ENCODE peak calls at places on chromosomes 16 and 17, in four cellular contexts. One of them, this sample, is unnamed.

GRCh38 chr16:87056551-87056950 is 260.6 kb downstream of the C16orf95 start:
- DNase-seq in SK-N-SH: no peak
- DNase-seq in HCT116: no peak
- DNase-seq in H1: no peak
- DNase-seq in this sample: no peak

GRCh38 chr17:5703736-5704135 is 119.4 kb upstream of the NLRP1 start:
- DNase-seq in SK-N-SH: no peak
- DNase-seq in HCT116: no peak
- DNase-seq in H1: no peak
- DNase-seq in this sample: peak

GRCh38 chr16:63623551-63624039 is 1498.3 kb downstream of the CDH11 start:
- DNase-seq in SK-N-SH: no peak
- DNase-seq in HCT116: no peak
- DNase-seq in H1: no peak
- DNase-seq in this sample: no peak

GRCh38 chr17:45277992-45278391 is 16.1 kb upstream of the SPATA32 start:
- DNase-seq in SK-N-SH: no peak
- DNase-seq in HCT116: no peak
- DNase-seq in H1: no peak
- DNase-seq in this sample: no peak

GRCh38 chr16:82954224-82954929 is 327.6 kb downstream of the CDH13 start:
- DNase-seq in SK-N-SH: no peak
- DNase-seq in HCT116: no peak
- DNase-seq in H1: no peak
- DNase-seq in this sample: no peak

GRCh38 chr16:56041556-56042140 is 149.6 kb upstream of the GNAO1 start:
- DNase-seq in SK-N-SH: peak
- DNase-seq in HCT116: peak
- DNase-seq in H1: peak
- DNase-seq in this sample: peak

GRCh38 chr16:57208926-57209325 is 22.8 kb downstream of the RSPRY1 start:
- DNase-seq in SK-N-SH: no peak
- DNase-seq in HCT116: no peak
- DNase-seq in H1: no peak
- DNase-seq in this sample: no peak

GRCh38 chr17:1808649-1809048 is 21.1 kb downstream of the SMYD4 start:
- DNase-seq in SK-N-SH: no peak
- DNase-seq in HCT116: no peak
- DNase-seq in H1: no peak
- DNase-seq in this sample: no peak

GRCh38 chr16:30941600-30942420 is 7.1 kb upstream of the ORAI3 start:
- DNase-seq in SK-N-SH: peak
- DNase-seq in HCT116: peak
- DNase-seq in H1: no peak
- DNase-seq in this sample: peak

GRCh38 chr17:50593321-50593720 is 32.8 kb downstream of the CACNA1G start:
- DNase-seq in SK-N-SH: peak
- DNase-seq in HCT116: no peak
- DNase-seq in H1: no peak
- DNase-seq in this sample: peak

GRCh38 chr17:72590382-72590781 is 469.6 kb downstream of the SOX9 start:
- DNase-seq in SK-N-SH: no peak
- DNase-seq in HCT116: no peak
- DNase-seq in H1: no peak
- DNase-seq in this sample: no peak

GRCh38 chr16:87025681-87026080 is 291.5 kb downstream of the C16orf95 start:
- DNase-seq in SK-N-SH: no peak
- DNase-seq in HCT116: no peak
- DNase-seq in H1: no peak
- DNase-seq in this sample: no peak

GRCh38 chr16:1812732-1813163 is 13.9 kb downstream of the HAGH start:
- DNase-seq in SK-N-SH: peak
- DNase-seq in HCT116: peak
- DNase-seq in H1: no peak
- DNase-seq in this sample: peak

GRCh38 chr16:3509470-3509928 is 8.7 kb downstream of the CLUAP1 start:
- DNase-seq in SK-N-SH: no peak
- DNase-seq in HCT116: no peak
- DNase-seq in H1: no peak
- DNase-seq in this sample: no peak

GRCh38 chr16:68236804-68237242 is 896 bp upstream of the ESRP2 start:
- DNase-seq in SK-N-SH: no peak
- DNase-seq in HCT116: no peak
- DNase-seq in H1: no peak
- DNase-seq in this sample: peak

GRCh38 chr16:68234188-68235104 is 1.5 kb downstream of the ESRP2 start:
- DNase-seq in SK-N-SH: no peak
- DNase-seq in HCT116: peak
- DNase-seq in H1: no peak
- DNase-seq in this sample: peak

GRCh38 chr16:68235882-68236803 is at the start of gene ESRP2:
- DNase-seq in SK-N-SH: peak
- DNase-seq in HCT116: peak
- DNase-seq in H1: peak
- DNase-seq in this sample: peak

GRCh38 chr16:68233835-68234187 is 2.1 kb downstream of the ESRP2 start:
- DNase-seq in SK-N-SH: no peak
- DNase-seq in HCT116: no peak
- DNase-seq in H1: no peak
- DNase-seq in this sample: no peak

DNA sequence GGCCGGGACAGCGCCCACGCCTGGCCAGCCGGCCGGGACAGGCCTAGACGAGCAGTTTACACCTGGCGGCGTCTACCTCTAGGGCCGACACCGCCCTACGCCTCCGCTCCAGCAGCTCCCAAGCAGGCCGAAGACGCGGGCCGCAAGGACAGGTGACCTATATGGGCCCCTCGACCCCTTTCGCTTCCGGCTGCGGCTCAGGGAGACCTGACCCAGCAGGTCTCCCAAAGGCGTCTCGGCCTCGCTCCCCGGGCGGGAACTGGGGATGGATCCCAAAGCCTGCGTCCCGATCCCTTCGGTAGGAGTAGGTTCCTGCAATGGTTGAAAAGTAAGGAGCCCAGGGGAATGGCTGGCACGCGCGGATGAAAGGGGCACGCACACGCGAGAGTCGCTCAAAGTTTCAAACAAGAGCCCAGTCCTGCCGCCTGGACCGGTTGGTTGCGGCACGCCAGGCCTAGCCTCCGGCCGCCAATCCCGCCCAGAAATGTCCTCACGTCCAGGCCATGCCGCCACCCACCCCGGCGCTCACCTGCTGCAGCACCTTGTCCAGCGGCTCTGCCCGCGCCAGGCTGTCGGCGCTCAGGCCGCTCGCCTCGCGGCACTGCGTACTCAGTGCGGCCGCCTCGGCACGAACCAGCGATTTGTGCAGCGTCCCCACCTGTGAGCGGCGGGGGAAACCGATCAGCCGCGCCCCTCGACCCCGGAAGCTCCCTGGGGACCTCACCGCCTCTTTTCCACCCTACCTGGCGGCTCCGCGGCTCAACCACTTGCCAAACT is 634 bp downstream of the ESRP2 start:
- DNase-seq in SK-N-SH: no peak
- DNase-seq in HCT116: no peak
- DNase-seq in H1: no peak
- DNase-seq in this sample: peak
- H2AFZ ChIP-seq in SK-N-SH: no peak
- H2AFZ ChIP-seq in HCT116: no peak
- H2AFZ ChIP-seq in H1: no peak
- H2AFZ ChIP-seq in this sample: peak

GRCh38 chr17:36608794-36609497 is 7.6 kb downstream of the MRM1 start:
- DNase-seq in SK-N-SH: no peak
- DNase-seq in HCT116: peak
- DNase-seq in H1: no peak
- DNase-seq in this sample: peak
- H3K27ac ChIP-seq in SK-N-SH: no peak
- H3K27ac ChIP-seq in HCT116: peak
- H3K27ac ChIP-seq in H1: no peak
- H3K27ac ChIP-seq in this sample: no peak

DNA sequence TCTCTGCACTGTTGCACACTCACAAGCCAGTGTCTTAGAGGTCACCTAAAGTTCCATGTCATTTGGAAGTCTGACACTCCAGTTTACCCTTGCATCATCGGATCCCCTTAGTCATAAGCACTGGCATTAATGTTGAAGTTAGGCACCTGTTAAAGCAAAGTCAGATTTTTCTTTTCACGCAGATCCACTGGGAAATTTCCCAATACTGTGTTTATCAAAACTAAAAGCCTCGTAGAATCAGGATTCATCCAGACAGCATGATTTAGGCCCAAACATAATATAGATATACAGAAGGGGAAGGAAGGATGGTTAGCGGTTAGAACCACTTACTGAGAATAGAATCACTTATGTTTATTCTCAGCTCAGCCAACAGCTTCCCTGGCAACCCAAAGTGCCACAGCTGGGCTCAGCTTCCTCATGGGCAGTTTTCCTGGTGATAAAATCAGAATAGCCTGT is 30.1 kb upstream of the HAPSTR1 start:
- DNase-seq in SK-N-SH: peak
- DNase-seq in HCT116: no peak
- DNase-seq in H1: no peak
- DNase-seq in this sample: no peak
- TF ChIP-seq POLR2AphosphoS5 in SK-N-SH: no peak
- TF ChIP-seq POLR2AphosphoS5 in HCT116: no peak
- TF ChIP-seq POLR2AphosphoS5 in H1: no peak
- TF ChIP-seq POLR2AphosphoS5 in this sample: no peak

GRCh38 chr17:64455993-64456885 is 7.3 kb downstream of the MILR1 start:
- DNase-seq in SK-N-SH: no peak
- DNase-seq in HCT116: no peak
- DNase-seq in H1: no peak
- DNase-seq in this sample: no peak
- H2AFZ ChIP-seq in SK-N-SH: no peak
- H2AFZ ChIP-seq in HCT116: no peak
- H2AFZ ChIP-seq in H1: no peak
- H2AFZ ChIP-seq in this sample: no peak

GRCh38 chr17:82815790-82816305 is 24.0 kb downstream of the ZNF750 start:
- DNase-seq in SK-N-SH: no peak
- DNase-seq in HCT116: no peak
- DNase-seq in H1: no peak
- DNase-seq in this sample: no peak
- H3K27ac ChIP-seq in SK-N-SH: no peak
- H3K27ac ChIP-seq in HCT116: no peak
- H3K27ac ChIP-seq in H1: no peak
- H3K27ac ChIP-seq in this sample: no peak

GRCh38 chr16:50530277-50531236 is 17.6 kb upstream of the NKD1 start:
- DNase-seq in SK-N-SH: no peak
- DNase-seq in HCT116: no peak
- DNase-seq in H1: no peak
- DNase-seq in this sample: no peak
- TF ChIP-seq POLR2AphosphoS5 in SK-N-SH: no peak
- TF ChIP-seq POLR2AphosphoS5 in HCT116: no peak
- TF ChIP-seq POLR2AphosphoS5 in H1: no peak
- TF ChIP-seq POLR2AphosphoS5 in this sample: no peak

This sample was measured in GM23338.